ENCODE peak calls at places on chromosomes 12 and 14, in eight cellular contexts. K is cardiac fibroblast, Z is fibroblast of lung, Q is AG09309, H is ovary, C is lower lobe of right lung, T is astrocyte of the spinal cord, B is neural progenitor cell. E is an unnamed sample.

GRCh38 chr14:65346895-65347294 is 65.6 kb upstream of the FUT8 start:
- DNase-seq in K (peak; percentile 16), Z (no peak), Q (no peak), H (no peak), C (no peak), T (no peak), B (no peak), E (no peak)

GRCh38 chr12:91743727-91744126 is 401.9 kb downstream of the BTG1 start:
- DNase-seq in K (no peak), Z (no peak), Q (no peak), H (no peak), C (no peak), T (no peak), B (no peak), E (no peak)

GRCh38 chr12:116474331-116474730 is 84.8 kb upstream of the MAP1LC3B2 start:
- DNase-seq in K (peak; percentile 40), Z (no peak), Q (no peak), H (no peak), C (no peak), T (no peak), B (no peak), E (no peak)

GRCh38 chr12:84763112-84763511 is 149.5 kb downstream of the SLC6A15 start:
- DNase-seq in K (peak; percentile 69), Z (peak; percentile 94), Q (peak; percentile 48), H (no peak), C (no peak), T (peak; percentile 85), B (no peak), E (peak; percentile 22)

GRCh38 chr14:103372552-103373304 is 12.5 kb upstream of the MARK3 start:
- DNase-seq in K (peak; percentile 84), Z (peak; percentile 93), Q (peak; percentile 63), H (no peak), C (no peak), T (peak; percentile 93), B (peak; percentile 12), E (peak; percentile 92)

GRCh38 chr12:113469893-113470743 is 1.6 kb downstream of the LHX5 start:
- DNase-seq in K (no peak), Z (no peak), Q (no peak), H (no peak), C (no peak), T (no peak), B (peak; percentile 73), E (no peak)

GRCh38 chr14:102510616-102511520 is 1.3 kb upstream of the ANKRD9 start:
- DNase-seq in K (no peak), Z (no peak), Q (no peak), H (peak; percentile 52), C (no peak), T (no peak), B (peak; percentile 91), E (no peak)

GRCh38 chr12:26809611-26810298 is 23.2 kb downstream of the ITPR2 start:
- DNase-seq in K (no peak), Z (no peak), Q (no peak), H (no peak), C (no peak), T (no peak), B (no peak), E (no peak)

GRCh38 chr14:61698216-61698980 is 3.1 kb downstream of the HIF1A start:
- DNase-seq in K (peak; percentile 73), Z (no peak), Q (no peak), H (no peak), C (no peak), T (peak; percentile 35), B (peak; percentile 15), E (no peak)

GRCh38 chr12:66594688-66595087 is 84.2 kb downstream of the GRIP1 start:
- DNase-seq in K (peak; percentile 11), Z (peak; percentile 21), Q (no peak), H (no peak), C (no peak), T (peak; percentile 28), B (no peak), E (no peak)

GRCh38 chr14:74785056-74785613 is 22.0 kb downstream of the YLPM1 start:
- DNase-seq in K (no peak), Z (no peak), Q (no peak), H (no peak), C (no peak), T (no peak), B (no peak), E (no peak)

GRCh38 chr14:56892959-56893358 is 82.7 kb upstream of the OTX2 start:
- DNase-seq in K (no peak), Z (no peak), Q (no peak), H (no peak), C (no peak), T (no peak), B (no peak), E (no peak)

GRCh38 chr12:115312901-115313300 is 628.9 kb upstream of the TBX3 start:
- DNase-seq in K (no peak), Z (no peak), Q (no peak), H (no peak), C (no peak), T (no peak), B (no peak), E (no peak)

DNA sequence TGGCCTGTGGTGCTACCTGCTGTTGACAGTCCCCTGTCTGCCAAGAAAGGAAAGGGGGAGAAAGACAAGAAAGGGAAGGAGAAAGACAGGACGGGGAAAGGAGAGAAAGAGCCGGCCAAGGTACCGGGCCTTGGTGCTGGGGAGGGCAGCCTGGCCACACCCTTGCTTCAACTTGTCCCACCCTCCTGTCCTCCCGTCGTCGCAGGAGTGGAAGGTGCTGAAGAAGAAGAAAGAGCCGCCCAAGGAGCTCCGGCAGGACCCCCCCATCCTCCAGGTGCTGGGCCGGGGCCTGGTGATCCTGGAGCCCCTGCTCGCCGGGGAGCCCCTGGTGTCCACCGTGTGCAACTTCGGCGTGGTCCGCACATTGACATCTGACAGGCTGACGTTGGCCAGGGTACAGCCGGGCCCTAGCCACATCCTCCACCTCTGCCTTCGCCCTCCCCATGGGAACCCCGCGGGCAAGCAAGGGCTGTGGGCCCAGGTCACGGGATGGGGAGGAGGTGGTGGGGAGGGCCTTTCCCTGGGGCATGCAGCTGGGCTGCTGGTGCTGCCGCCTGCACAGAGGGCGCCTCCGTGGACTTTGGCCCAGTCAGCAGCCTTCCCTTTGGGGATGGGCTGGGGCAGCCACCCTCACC is 2.9 kb upstream of the B3GNT4 start:
- DNase-seq in K (no peak), Z (no peak), Q (no peak), H (peak; percentile 28), C (no peak), T (no peak), B (peak; percentile 49), E (no peak)
- TF ChIP-seq CTCF in K (no peak), Z (no peak), Q (no peak), H (no peak), C (no peak), T (no peak), B (peak; percentile 32), E (peak; percentile 50)

GRCh38 chr12:75622492-75622891 is 111.1 kb upstream of the KRR1 start:
- DNase-seq in K (no peak), Z (no peak), Q (no peak), H (no peak), C (no peak), T (no peak), B (no peak), E (no peak)
- TF ChIP-seq CTCF in K (no peak), Z (no peak), Q (no peak), H (no peak), C (no peak), T (no peak), B (no peak), E (no peak)

DNA sequence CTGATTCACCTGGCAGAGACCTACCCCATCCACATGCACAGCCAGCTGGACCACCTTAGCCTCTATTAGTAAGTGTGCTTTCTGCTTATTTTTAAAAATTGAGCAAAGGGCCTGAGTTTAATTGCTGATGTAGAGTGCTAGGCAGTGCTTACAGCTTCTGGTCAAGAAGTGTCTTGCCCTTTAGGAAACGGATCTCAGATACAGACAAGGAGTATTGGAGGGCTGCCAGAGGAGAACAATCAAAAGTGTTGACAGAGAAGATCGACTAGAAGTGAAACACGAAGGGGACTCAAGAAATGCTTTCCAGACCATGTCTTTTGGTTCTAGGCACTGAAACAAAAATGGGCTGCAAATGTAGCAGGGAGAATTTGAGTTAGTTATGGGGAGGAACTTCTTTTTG is 46.8 kb downstream of the SLC4A8 start:
- DNase-seq in K (peak; percentile 3), Z (no peak), Q (no peak), H (no peak), C (no peak), T (no peak), B (no peak), E (no peak)
- TF ChIP-seq CTCF in K (no peak), Z (no peak), Q (no peak), H (no peak), C (no peak), T (no peak), B (no peak), E (no peak)

DNA sequence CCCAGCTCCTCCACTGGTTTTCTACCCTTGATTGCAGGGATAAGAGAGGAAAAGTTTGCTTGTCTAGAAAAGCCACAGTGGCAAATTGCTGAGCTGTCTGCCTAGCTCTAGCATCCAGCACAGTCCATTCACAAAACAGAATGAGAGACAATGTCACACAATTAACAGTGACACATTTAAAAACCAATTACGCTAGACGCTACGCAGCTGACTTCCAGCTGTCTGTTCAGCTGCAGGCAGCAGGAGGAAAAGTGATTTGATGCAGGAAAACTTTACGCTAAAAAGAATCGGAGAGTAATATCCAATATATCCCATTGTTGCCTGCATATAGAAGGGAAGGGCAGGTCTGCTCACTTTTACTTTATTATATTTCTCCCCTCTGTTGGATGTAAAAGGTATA is 168.2 kb upstream of the PRICKLE1 start:
- DNase-seq in K (no peak), Z (no peak), Q (no peak), H (no peak), C (no peak), T (no peak), B (peak; percentile 20), E (no peak)
- TF ChIP-seq CTCF in K (no peak), Z (no peak), Q (no peak), H (no peak), C (no peak), T (no peak), B (no peak), E (no peak)

GRCh38 chr14:81268016-81268416 is 47.3 kb upstream of the GTF2A1 start:
- DNase-seq in K (no peak), Z (peak; percentile 12), Q (no peak), H (no peak), C (no peak), T (no peak), B (no peak), E (no peak)
- TF ChIP-seq CTCF in K (no peak), Z (no peak), Q (no peak), H (no peak), C (no peak), T (no peak), B (no peak), E (peak; percentile 9)

GRCh38 chr12:54134850-54135249 is 53.9 kb downstream of the SMUG1 start:
- DNase-seq in K (no peak), Z (no peak), Q (no peak), H (no peak), C (no peak), T (no peak), B (no peak), E (no peak)
- TF ChIP-seq CTCF in K (no peak), Z (no peak), Q (no peak), H (no peak), C (no peak), T (no peak), B (peak; percentile 29), E (no peak)

GRCh38 chr14:63130531-63130930 is 73.7 kb upstream of the RHOJ start:
- DNase-seq in K (no peak), Z (no peak), Q (no peak), H (no peak), C (no peak), T (no peak), B (no peak), E (no peak)

GRCh38 chr14:63134801-63135200 is 69.4 kb upstream of the RHOJ start:
- DNase-seq in K (peak; percentile 11), Z (peak; percentile 24), Q (no peak), H (no peak), C (no peak), T (peak; percentile 16), B (peak; percentile 56), E (no peak)
- TF ChIP-seq CTCF in K (peak; percentile 48), Z (peak; percentile 55), Q (no peak), H (no peak), C (peak; percentile 23), T (peak; percentile 45), B (peak; percentile 73), E (no peak)